ENCODE peak calls at places on chromosomes 13 and 19, in seven cellular contexts. K is cardiac septum, L is MV-4-11, A is C1 segment of cervical spinal cord, U is NCI-H82, S is KG1, M is kidney glomerular epithelial cell. T is an unnamed sample.

GRCh38 chr13:28415994-28416411 is 78.9 kb downstream of the FLT1 start:
- DNase-seq in K (no peak), L (peak), A (no peak), U (no peak), S (no peak), M (no peak), T (no peak)

GRCh38 chr19:42466521-42467436 is 24.0 kb upstream of the CXCL17 start:
- DNase-seq in K (no peak), L (peak), A (no peak), U (no peak), S (peak), M (no peak), T (no peak)

GRCh38 chr19:45815501-45816216 is 551 bp upstream of the RSPH6A start:
- DNase-seq in K (no peak), L (no peak), A (no peak), U (no peak), S (no peak), M (no peak), T (no peak)

GRCh38 chr19:41877916-41878905 is 1.1 kb downstream of the CD79A start:
- DNase-seq in K (no peak), L (no peak), A (no peak), U (no peak), S (no peak), M (no peak), T (no peak)

GRCh38 chr13:106155411-106155810 is 380.1 kb downstream of the EFNB2 start:
- DNase-seq in K (no peak), L (no peak), A (no peak), U (no peak), S (no peak), M (peak), T (no peak)

GRCh38 chr19:43371909-43372308 is 18.4 kb downstream of the CD177 start:
- DNase-seq in K (no peak), L (no peak), A (no peak), U (no peak), S (no peak), M (no peak), T (no peak)

GRCh38 chr19:4183967-4184717 is 1.7 kb downstream of the ANKRD24 start:
- DNase-seq in K (no peak), L (peak), A (no peak), U (peak), S (no peak), M (no peak), T (peak)

GRCh38 chr13:100131863-100132574 is 43.1 kb downstream of the PCCA start:
- DNase-seq in K (no peak), L (peak), A (no peak), U (no peak), S (no peak), M (peak), T (peak)

GRCh38 chr19:7668842-7669241 is at the start of gene RETN:
- DNase-seq in K (no peak), L (no peak), A (no peak), U (no peak), S (no peak), M (no peak), T (no peak)

GRCh38 chr13:48511621-48512232 is 21.2 kb downstream of the RCBTB2 start:
- DNase-seq in K (no peak), L (no peak), A (no peak), U (no peak), S (no peak), M (no peak), T (peak)